ENCODE peak calls at places on chromosomes 3 and 15, in seven cellular contexts. O is kidney, I is A549, F is sigmoid colon, M is left lung, C is stomach, Z is Peyer's patch. V is an unnamed sample.
A peak's percentile ranks its signal among the peaks of the same experiment; 100 is the strongest.

GRCh38 chr3:172315401-172316091 is 132.7 kb downstream of the GHSR start:
- DNase-seq in Z (no peak), F (peak; percentile 75), C (no peak), O (no peak), M (no peak), I (peak; percentile 39), V (no peak)

GRCh38 chr15:69885182-69886041 is 212.3 kb downstream of the TLE3 start:
- DNase-seq in M (no peak), Z (no peak), O (no peak), F (no peak), I (no peak), C (no peak), V (no peak)

GRCh38 chr15:62512906-62513305 is 347.8 kb upstream of the C2CD4B start:
- DNase-seq in C (no peak), F (no peak), M (no peak), O (no peak), Z (no peak), I (no peak), V (no peak)

GRCh38 chr15:37109952-37110630 is 9.7 kb upstream of the MEIS2 start:
- DNase-seq in I (no peak), C (no peak), M (peak; percentile 63), O (peak; percentile 88), Z (no peak), F (peak; percentile 89), V (no peak)

GRCh38 chr15:78212546-78213424 is 21.6 kb downstream of the ACSBG1 start:
- DNase-seq in C (peak; percentile 73), I (peak; percentile 66), O (peak; percentile 81), Z (no peak), M (no peak), F (peak; percentile 88), V (peak; percentile 80)

GRCh38 chr3:69558912-69559311 is 173.0 kb upstream of the FRMD4B start:
- DNase-seq in C (no peak), M (no peak), O (no peak), Z (no peak), I (no peak), F (peak; percentile 76), V (no peak)

GRCh38 chr15:99436472-99437314 is 129.1 kb upstream of the MEF2A start:
- DNase-seq in M (no peak), F (peak; percentile 54), O (peak; percentile 69), Z (no peak), C (peak; percentile 20), I (no peak), V (peak; percentile 37)

GRCh38 chr3:116135462-116135861 is 309.8 kb downstream of the LSAMP start:
- DNase-seq in Z (no peak), C (no peak), M (no peak), O (no peak), I (no peak), F (peak; percentile 89), V (no peak)

GRCh38 chr3:56985460-56986327 is 74.8 kb upstream of the SPATA12 start:
- DNase-seq in Z (no peak), M (no peak), I (no peak), F (no peak), C (no peak), O (no peak), V (no peak)

GRCh38 chr3:56980283-56980682 is 80.2 kb upstream of the SPATA12 start:
- DNase-seq in F (no peak), Z (no peak), O (no peak), I (no peak), M (no peak), C (no peak), V (no peak)

GRCh38 chr3:56980798-56981390 is 79.6 kb upstream of the SPATA12 start:
- DNase-seq in O (no peak), Z (no peak), F (no peak), C (peak; percentile 50), I (peak; percentile 72), M (no peak), V (no peak)

GRCh38 chr3:56983427-56983826 is 77.0 kb upstream of the SPATA12 start:
- DNase-seq in O (no peak), M (no peak), Z (no peak), C (no peak), F (no peak), I (no peak), V (no peak)

GRCh38 chr3:56981445-56982230 is 78.8 kb upstream of the SPATA12 start:
- DNase-seq in F (no peak), Z (no peak), M (no peak), I (no peak), O (no peak), C (no peak), V (no peak)
- H3K27ac ChIP-seq in F (no peak overlapping the region), Z (no peak overlapping the region), M (peak overlapping the region; percentile 44), I (peak overlapping the region; percentile 27), O (no peak overlapping the region), C (no peak overlapping the region), V (no peak overlapping the region)

GRCh38 chr3:151345854-151346253 is 16.5 kb upstream of the P2RY13 start:
- DNase-seq in M (no peak), Z (no peak), O (no peak), I (no peak), C (no peak), F (no peak), V (peak; percentile 21)

GRCh38 chr3:151346292-151346691 is 16.9 kb upstream of the P2RY13 start:
- DNase-seq in C (no peak), O (no peak), M (no peak), Z (no peak), F (no peak), I (no peak), V (no peak)

GRCh38 chr3:151347432-151347831 is 18.1 kb upstream of the P2RY13 start:
- DNase-seq in C (no peak), Z (no peak), O (no peak), F (peak; percentile 62), M (peak; percentile 19), I (no peak), V (peak; percentile 63)

GRCh38 chr3:151351648-151352047 is 22.3 kb upstream of the P2RY13 start:
- DNase-seq in F (no peak), O (no peak), I (no peak), Z (no peak), M (no peak), C (no peak), V (no peak)

DNA sequence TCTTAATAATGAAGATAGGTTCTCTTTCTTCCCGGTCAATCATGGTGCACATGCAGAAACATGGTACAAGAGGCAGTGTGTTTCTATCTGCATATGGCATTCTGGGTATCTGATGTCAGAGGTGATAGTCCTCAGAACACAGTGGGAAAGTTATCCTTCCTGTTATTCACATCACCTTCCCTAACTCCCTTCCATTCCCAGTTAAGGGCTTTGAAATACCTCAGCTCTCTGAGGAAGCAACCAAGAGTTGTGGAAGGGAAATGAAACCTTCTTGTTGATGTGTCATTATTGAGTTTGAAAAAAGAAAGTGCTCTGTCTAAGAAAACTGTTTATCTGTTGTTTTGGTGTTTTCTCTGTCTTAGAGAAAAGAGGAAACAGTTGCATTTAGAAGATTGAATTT is 21.9 kb upstream of the P2RY13 start:
- DNase-seq in M (no peak), C (no peak), Z (no peak), O (no peak), F (no peak), I (no peak), V (no peak)
- H3K4me1 ChIP-seq in M (no peaks in the 10 kb centered on the region), C (no peaks in the 10 kb centered on the region), Z (no peaks in the 10 kb centered on the region), O (no peaks in the 10 kb centered on the region), F (peaks cover 1% of the 10 kb centered on the region), I (no peaks in the 10 kb centered on the region), V (no peaks in the 10 kb centered on the region)

DNA sequence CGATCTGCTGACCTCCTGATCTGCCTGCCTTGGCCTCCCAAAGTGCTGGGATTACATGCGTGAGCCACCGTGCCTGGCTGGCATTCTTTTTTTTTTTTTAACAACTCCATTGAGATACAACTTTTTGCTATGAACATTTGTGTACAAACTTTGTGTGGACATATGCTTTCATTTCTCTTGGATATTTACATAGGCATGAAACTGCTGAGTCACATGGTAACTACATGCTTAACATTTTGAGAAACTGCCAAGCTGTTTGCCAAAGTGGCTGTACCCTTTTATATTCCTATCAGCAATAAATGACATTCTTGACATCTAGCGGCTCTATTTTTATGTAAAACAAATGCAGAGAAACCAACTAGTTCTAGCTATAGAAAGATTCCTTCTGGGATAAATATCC is 8.7 kb upstream of the YEATS2 start:
- DNase-seq in I (peak; percentile 31), M (no peak), F (no peak), C (no peak), O (no peak), Z (no peak), V (no peak)
- H3K27ac ChIP-seq in I (peak overlapping the region; percentile 10), M (no peak overlapping the region), F (no peak overlapping the region), C (no peak overlapping the region), O (no peak overlapping the region), Z (no peak overlapping the region), V (no peak overlapping the region)

DNA sequence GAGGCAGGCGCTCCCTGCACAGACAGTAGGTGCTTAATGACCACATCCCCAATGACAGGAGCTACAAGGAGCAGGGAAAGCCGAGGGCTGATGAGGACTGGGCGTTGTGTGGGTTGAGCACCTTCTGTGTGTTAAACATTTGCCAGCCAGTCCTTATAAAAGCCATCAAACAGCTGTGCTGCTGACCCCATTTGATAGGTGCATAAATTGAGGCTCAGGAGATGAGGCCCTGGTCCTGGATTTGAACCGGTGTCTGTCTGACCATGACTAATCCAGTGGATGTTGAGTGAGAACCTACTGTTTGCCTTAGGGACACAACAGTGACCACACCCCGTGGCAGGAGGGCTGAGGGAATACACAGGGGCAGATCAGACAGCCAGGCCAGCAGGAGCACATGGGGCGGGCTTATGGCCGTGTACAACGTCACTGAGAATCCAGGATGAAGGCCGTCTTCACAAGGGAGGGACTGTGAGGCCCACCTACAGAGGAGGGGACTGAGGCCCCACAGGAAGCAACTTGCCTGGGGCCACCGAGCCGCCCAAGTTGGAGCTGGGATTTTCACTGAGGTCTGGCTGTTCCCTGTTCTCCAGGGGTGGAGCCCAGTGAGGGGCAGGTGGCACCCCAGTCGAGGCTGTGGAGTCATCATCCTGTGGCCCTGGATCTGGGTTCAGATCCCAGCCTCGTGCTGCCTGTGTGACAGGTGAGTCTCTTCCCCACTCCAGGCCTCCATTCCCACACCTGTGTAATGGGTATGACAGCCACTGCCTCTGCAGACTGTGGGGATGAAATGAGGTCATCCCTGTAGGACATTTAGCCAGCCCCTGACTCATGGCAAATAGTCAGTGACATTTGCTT is 6.1 kb upstream of the PLXND1 start:
- DNase-seq in C (no peak), O (peak; percentile 53), I (peak; percentile 91), Z (no peak), M (peak; percentile 62), F (no peak), V (peak; percentile 59)
- H3K4me1 ChIP-seq in C (peaks cover 64% of the 10 kb centered on the region), O (peaks cover 4% of the 10 kb centered on the region), I (peaks cover 79% of the 10 kb centered on the region), Z (no peaks in the 10 kb centered on the region), M (peaks cover 34% of the 10 kb centered on the region), F (peaks cover 35% of the 10 kb centered on the region), V (no peaks in the 10 kb centered on the region)

DNA sequence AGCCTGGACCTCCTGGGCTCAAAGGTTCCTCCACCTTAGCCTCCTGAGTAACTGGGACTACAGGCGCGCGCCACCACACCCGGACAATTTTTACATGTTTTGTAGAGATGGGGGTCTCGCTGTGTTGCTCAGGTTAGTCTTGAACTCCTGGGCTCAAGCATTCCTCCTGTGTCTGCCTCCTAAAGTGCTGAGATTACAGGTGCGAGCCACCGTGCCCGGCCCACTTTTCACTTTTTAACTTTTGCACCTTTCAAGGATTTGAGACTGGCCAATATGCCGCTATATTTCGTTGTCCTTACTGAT is 782 bp upstream of the ITGB5 start:
- DNase-seq in O (no peak), C (no peak), M (no peak), F (no peak), Z (no peak), I (no peak), V (no peak)
- H3K27ac ChIP-seq in O (no peak overlapping the region), C (no peak overlapping the region), M (no peak overlapping the region), F (peak overlapping the region; percentile 93), Z (peak overlapping the region; percentile 55), I (peak overlapping the region; percentile 90), V (peak overlapping the region; percentile 41)

V was measured in aorta.